ENCODE peak calls at places on chromosomes 4 and X, in eight cellular contexts. Z is heart right ventricle, R is B cell, Y is MCF 10A, F is RWPE1, L is WTC11, C is body of pancreas, E is GM13976. S is an unnamed sample.

GRCh38 chrX:1486177-1486576 is 33.5 kb upstream of the ASMTL start:
- DNase-seq in Y (no peak), F (no peak), L (no peak), C (no peak), Z (no peak), R (no peak), E (no peak), S (no peak)

GRCh38 chr4:2387205-2387604 is 31.2 kb downstream of the ZFYVE28 start:
- DNase-seq in E (no peak), Y (no peak), F (no peak), Z (no peak), R (no peak), L (no peak), C (no peak), S (no peak)

GRCh38 chrX:110432831-110433230 is 74.2 kb downstream of the RTL9 start:
- DNase-seq in Z (no peak), L (no peak), E (no peak), C (peak; percentile 15), R (no peak), F (no peak), Y (no peak), S (no peak)

GRCh38 chrX:136608295-136608933 is 39.5 kb upstream of the CD40LG start:
- DNase-seq in Y (peak; percentile 34), C (peak; percentile 47), R (peak; percentile 48), F (no peak), E (no peak), L (peak; percentile 42), Z (peak; percentile 8), S (no peak)

GRCh38 chr4:33616121-33616520 is 2628.2 kb downstream of the ARAP2 start:
- DNase-seq in L (no peak), E (no peak), Z (no peak), Y (no peak), R (no peak), C (no peak), F (no peak), S (no peak)

GRCh38 chrX:14872355-14872754 is 514 bp downstream of the FANCB start:
- DNase-seq in C (no peak), L (no peak), R (no peak), Y (no peak), Z (no peak), E (no peak), F (no peak), S (no peak)

GRCh38 chrX:120514236-120514635 is 45.1 kb upstream of the LAMP2 start:
- DNase-seq in R (no peak), Y (peak; percentile 47), Z (no peak), F (peak; percentile 8), C (peak; percentile 13), L (no peak), E (peak; percentile 15), S (no peak)

GRCh38 chr4:115515379-115516171 is 402.2 kb upstream of the NDST4 start:
- DNase-seq in F (no peak), Y (no peak), E (peak; percentile 6), C (no peak), Z (no peak), L (no peak), R (no peak), S (no peak)

GRCh38 chr4:8906668-8906970 is 35.0 kb upstream of the HMX1 start:
- DNase-seq in E (no peak), C (no peak), Z (no peak), Y (no peak), L (no peak), F (no peak), R (no peak), S (peak; percentile 73)

DNA sequence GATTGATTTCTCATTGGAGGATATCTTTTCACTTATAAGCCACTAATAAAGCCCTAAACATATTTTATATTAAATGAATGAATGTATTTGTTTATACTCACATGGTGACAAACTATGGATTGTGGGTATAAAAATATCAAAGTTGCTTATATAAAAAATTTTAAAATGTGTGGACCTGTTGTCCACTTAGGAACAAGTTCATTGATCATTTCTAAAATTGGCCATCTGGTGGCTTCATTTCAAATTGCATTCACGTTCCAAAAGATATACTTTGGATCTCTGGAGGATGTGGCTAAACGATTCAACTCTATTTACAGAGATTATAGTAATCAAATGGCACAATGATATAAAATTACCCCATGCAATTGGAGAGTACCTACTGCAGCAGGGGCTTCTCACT is 32.5 kb downstream of the FSTL5 start:
- DNase-seq in Y (peak; percentile 10), E (no peak), C (no peak), L (no peak), F (no peak), R (no peak), Z (no peak), S (no peak)
- TF ChIP-seq CTCF in Y (peak; percentile 30), E (no peak), C (no peak), L (peak; percentile 16), F (no peak), R (no peak), Z (no peak), S (peak; percentile 63)

DNA sequence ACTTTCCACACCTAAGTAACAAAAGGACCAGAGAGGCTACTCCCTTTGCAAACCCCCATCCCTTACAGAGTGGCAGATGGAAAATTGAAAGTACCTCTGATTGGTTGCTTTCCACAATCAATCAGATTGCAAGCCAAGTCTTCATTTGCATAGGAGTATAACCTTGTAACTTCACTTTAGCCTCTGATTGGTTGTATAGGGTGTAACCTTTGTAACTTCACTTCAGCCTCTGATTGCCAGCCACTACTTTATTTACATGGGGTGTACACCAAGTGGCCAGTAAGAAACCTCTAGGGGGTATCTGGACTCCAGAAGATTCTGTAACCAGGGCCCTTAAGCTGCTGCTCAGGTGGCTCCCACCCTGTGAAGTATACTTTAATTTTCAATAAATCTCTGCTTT is 48.6 kb downstream of the GPC4 start:
- DNase-seq in R (no peak), E (no peak), Z (no peak), F (no peak), L (no peak), C (no peak), Y (no peak), S (no peak)
- TF ChIP-seq CTCF in R (no peak), E (no peak), Z (no peak), F (no peak), L (no peak), C (no peak), Y (no peak), S (no peak)

GRCh38 chr4:3465698-3466671 is 2.9 kb downstream of the DOK7 start:
- DNase-seq in E (no peak), C (peak; percentile 39), F (no peak), R (no peak), Y (no peak), Z (no peak), L (peak; percentile 58), S (no peak)
- TF ChIP-seq CTCF in E (no peak), C (peak; percentile 20), F (no peak), R (no peak), Y (no peak), Z (peak; percentile 30), L (no peak), S (peak; percentile 63)

DNA sequence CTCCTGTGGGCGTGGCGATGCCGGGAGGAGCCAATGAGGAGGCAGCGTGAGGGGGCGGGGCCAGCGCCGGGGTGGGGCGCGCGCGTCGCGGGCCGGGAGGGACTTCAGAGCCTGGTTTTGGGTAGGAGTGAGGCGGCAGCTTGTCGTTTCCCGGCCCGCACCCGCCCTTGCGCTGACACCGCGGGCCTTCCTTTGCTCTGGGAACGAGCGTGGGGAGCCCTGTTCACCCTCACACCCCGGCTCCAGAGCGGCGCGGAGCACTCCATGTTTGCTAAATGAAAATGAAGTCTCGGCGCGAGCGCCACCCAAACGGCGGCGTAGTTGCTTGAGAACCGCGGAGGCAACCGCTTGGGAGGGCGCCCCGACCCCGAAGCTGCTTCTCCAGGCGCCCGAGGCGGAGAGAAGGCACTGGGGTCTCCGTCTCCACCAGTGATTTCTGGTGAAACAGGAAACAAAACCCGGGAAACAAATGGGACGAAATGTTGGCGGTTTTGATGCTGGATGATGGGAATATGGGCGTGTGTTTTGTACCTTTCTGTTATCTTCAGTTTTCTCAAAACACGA is 497 bp upstream of the GRPEL1 start:
- DNase-seq in R (no peak), L (no peak), F (no peak), C (no peak), E (no peak), Z (no peak), Y (no peak), S (no peak)
- TF ChIP-seq CTCF in R (no peak), L (no peak), F (no peak), C (no peak), E (no peak), Z (no peak), Y (no peak), S (peak; percentile 47)